ENCODE peak calls at places on chromosomes 11 and 22, in eight cellular contexts. B is progenitor cell of endocrine pancreas, Y is GM23338, H is spleen, C is OCI-LY7, N is fibroblast of the aortic adventitia, P is fibroblast of lung, Z is lower leg skin. J is an unnamed sample.
A peak's percentile ranks its signal among the peaks of the same experiment; 100 is the strongest.

GRCh38 chr22:33302049-33302545 is 243.9 kb upstream of the SYN3 start:
- DNase-seq in B (peak; percentile 73), Y (peak; percentile 93), H (peak; percentile 90), C (peak; percentile 91), N (peak; percentile 68), P (peak; percentile 68), Z (peak; percentile 59), J (peak; percentile 19)

GRCh38 chr11:1727861-1728260 is 22.5 kb downstream of the IFITM10 start:
- DNase-seq in B (no peak), Y (no peak), H (peak; percentile 66), C (no peak), N (no peak), P (no peak), Z (no peak), J (no peak)

GRCh38 chr11:124762077-124762623 is at the start of gene ESAM:
- DNase-seq in B (no peak), Y (peak; percentile 66), H (peak; percentile 92), C (peak; percentile 75), N (no peak), P (no peak), Z (no peak), J (no peak)

GRCh38 chr11:86896486-86896885 is 58.7 kb downstream of the FZD4 start:
- DNase-seq in B (no peak), Y (no peak), H (no peak), C (no peak), N (peak; percentile 72), P (peak; percentile 70), Z (no peak), J (peak; percentile 65)

GRCh38 chr11:107567739-107568335 is 2.3 kb upstream of the ALKBH8 start:
- DNase-seq in B (no peak), Y (no peak), H (no peak), C (peak; percentile 80), N (peak; percentile 23), P (no peak), Z (no peak), J (no peak)

GRCh38 chr11:27216268-27217149 is 146.5 kb downstream of the CCDC34 start:
- DNase-seq in B (no peak), Y (no peak), H (peak; percentile 83), C (no peak), N (peak; percentile 89), P (peak; percentile 77), Z (no peak), J (no peak)

GRCh38 chr22:28772633-28773460 is at the start of gene CCDC117:
- DNase-seq in B (peak; percentile 82), Y (peak; percentile 98), H (peak; percentile 98), C (peak; percentile 95), N (peak; percentile 96), P (peak; percentile 97), Z (peak; percentile 94), J (peak; percentile 90)

GRCh38 chr11:61598886-61599868 is 18.3 kb upstream of the SYT7 start:
- DNase-seq in B (no peak), Y (peak; percentile 71), H (no peak), C (no peak), N (peak; percentile 86), P (peak; percentile 81), Z (no peak), J (no peak)

GRCh38 chr11:131668867-131669780 is 298.7 kb downstream of the NTM start:
- DNase-seq in B (no peak), Y (peak; percentile 92), H (no peak), C (peak; percentile 56), N (peak; percentile 22), P (peak; percentile 31), Z (no peak), J (no peak)

GRCh38 chr11:86740628-86741488 is 59.5 kb upstream of the PRSS23 start:
- DNase-seq in B (no peak), Y (peak; percentile 66), H (no peak), C (no peak), N (peak; percentile 98), P (peak; percentile 98), Z (peak; percentile 77), J (peak; percentile 78)

GRCh38 chr22:29224121-29224858 is 18.6 kb downstream of the EMID1 start:
- DNase-seq in B (no peak), Y (peak; percentile 41), H (peak; percentile 67), C (no peak), N (no peak), P (peak; percentile 30), Z (no peak), J (no peak)

GRCh38 chr22:17592201-17592600 is 28.9 kb downstream of the SLC25A18 start:
- DNase-seq in B (no peak), Y (no peak), H (peak; percentile 19), C (no peak), N (no peak), P (no peak), Z (no peak), J (no peak)

GRCh38 chr11:47592970-47593369 is 1.2 kb downstream of the C1QTNF4 start:
- DNase-seq in B (no peak), Y (no peak), H (peak; percentile 11), C (no peak), N (no peak), P (no peak), Z (no peak), J (no peak)

GRCh38 chr11:85791326-85791990 is 19.5 kb downstream of the SYTL2 start:
- DNase-seq in B (no peak), Y (no peak), H (no peak), C (no peak), N (no peak), P (peak; percentile 21), Z (no peak), J (no peak)

GRCh38 chr22:41344189-41344788 is 37.5 kb upstream of the TEF start:
- DNase-seq in B (no peak), Y (no peak), H (no peak), C (no peak), N (no peak), P (no peak), Z (no peak), J (no peak)

GRCh38 chr11:57658023-57658361 is 430 bp downstream of the CLP1 start:
- DNase-seq in B (no peak), Y (peak; percentile 35), H (no peak), C (peak; percentile 22), N (no peak), P (no peak), Z (no peak), J (no peak)

GRCh38 chr11:57653162-57653561 is 3.5 kb upstream of the YPEL4 start:
- DNase-seq in B (no peak), Y (no peak), H (no peak), C (no peak), N (no peak), P (no peak), Z (no peak), J (no peak)

GRCh38 chr11:57656936-57657289 is 649 bp upstream of the CLP1 start:
- DNase-seq in B (no peak), Y (no peak), H (no peak), C (no peak), N (no peak), P (no peak), Z (no peak), J (no peak)

GRCh38 chr11:57659669-57660068 is 2.1 kb downstream of the CLP1 start:
- DNase-seq in B (no peak), Y (no peak), H (peak; percentile 82), C (no peak), N (no peak), P (no peak), Z (no peak), J (no peak)

GRCh38 chr11:57657290-57658022 is at the start of gene CLP1:
- DNase-seq in B (peak; percentile 96), Y (peak; percentile 100), H (peak; percentile 99), C (peak; percentile 99), N (peak; percentile 98), P (peak; percentile 98), Z (peak; percentile 100), J (peak; percentile 94)
- TF ChIP-seq CTCF in B (no peak), Y (no peak), H (peak; percentile 29), C (no peak), N (no peak), P (no peak), Z (no peak), J (no peak)

GRCh38 chr11:103339485-103339857 is 230.2 kb downstream of the DYNC2H1 start:
- DNase-seq in B (no peak), Y (no peak), H (no peak), C (no peak), N (no peak), P (no peak), Z (no peak), J (no peak)

DNA sequence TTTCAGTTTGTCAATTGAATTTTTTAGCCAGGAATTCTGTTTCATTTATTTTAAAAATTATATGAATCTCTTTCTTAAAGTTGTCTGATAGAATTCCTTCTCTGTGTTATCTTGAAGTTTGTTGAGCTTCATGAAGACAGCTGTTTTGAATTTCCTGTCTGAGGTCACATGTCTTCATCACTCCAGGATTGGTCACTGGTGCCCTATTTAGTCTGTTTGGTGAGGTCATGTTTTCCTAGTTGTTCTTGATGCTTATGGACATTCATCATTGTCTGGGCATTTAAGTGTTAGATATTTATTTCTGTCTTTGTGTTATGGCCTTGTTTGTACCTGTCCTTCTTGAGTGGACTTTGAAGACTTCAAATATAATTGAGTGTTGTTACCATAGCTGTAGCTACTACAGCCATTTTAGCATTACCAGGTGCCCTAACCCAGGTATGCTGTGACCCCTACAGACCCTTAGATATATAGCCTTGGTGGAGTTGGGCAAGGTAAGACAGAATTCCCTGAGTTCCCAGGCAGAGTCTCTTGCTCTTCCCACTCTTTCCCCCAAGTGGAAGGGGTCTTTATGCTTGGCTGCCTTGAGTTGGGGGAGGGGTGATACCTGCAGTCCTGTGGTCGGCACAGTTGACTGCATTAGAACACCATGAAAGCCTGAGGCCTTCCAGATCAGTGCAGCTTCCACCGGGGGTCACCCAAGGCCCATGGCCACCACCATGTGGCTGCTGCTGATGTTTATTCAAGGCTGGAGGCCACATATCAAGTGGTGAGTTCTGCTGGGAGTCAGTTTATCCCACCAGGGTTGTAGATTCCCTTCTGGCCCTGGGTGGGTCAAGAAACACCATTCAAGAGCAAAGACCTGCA is 229.6 kb downstream of the DYNC2H1 start:
- DNase-seq in B (no peak), Y (peak; percentile 62), H (no peak), C (no peak), N (peak; percentile 64), P (no peak), Z (no peak), J (no peak)
- TF ChIP-seq CTCF in B (no peak), Y (peak; percentile 46), H (no peak), C (no peak), N (no peak), P (no peak), Z (no peak), J (peak; percentile 4)

DNA sequence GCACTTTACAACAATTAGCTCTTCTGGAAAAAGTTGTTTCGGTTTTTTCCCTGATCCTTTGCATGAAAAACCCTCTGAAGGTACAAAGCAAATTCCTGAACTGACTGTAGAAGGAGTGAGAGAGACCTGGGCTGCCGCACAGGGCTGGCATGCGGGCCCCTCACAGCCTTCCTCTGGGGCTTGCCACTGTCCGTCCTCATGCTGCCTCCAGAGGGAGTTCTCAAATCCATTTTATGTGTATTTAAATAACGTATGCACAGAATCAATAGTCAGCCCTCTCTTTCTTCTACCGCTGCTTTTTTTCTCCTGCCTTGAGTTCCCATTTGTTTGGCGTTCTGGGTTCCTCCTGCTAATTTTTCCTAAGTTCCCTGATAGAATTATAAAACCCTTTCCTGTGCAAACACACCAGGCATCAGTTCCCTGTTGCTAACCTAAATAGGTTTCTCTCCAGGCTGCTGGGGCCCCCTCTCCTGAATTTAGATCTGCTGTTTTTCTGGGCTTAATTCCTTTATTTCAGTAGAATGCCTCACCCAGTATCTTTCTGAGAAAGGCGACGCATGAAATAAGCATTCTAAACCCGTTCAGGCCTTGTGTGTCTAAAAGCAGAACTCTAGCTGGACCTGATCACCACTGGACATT is 52.4 kb downstream of the PHF21B start:
- DNase-seq in B (no peak), Y (peak; percentile 72), H (no peak), C (no peak), N (peak; percentile 1), P (no peak), Z (no peak), J (no peak)
- TF ChIP-seq CTCF in B (peak; percentile 60), Y (peak; percentile 50), H (no peak), C (peak; percentile 40), N (peak; percentile 23), P (no peak), Z (no peak), J (no peak)

GRCh38 chr11:63998558-63999348 is 12.5 kb downstream of the OTUB1 start:
- DNase-seq in B (no peak), Y (peak; percentile 82), H (peak; percentile 85), C (no peak), N (no peak), P (no peak), Z (no peak), J (no peak)
- TF ChIP-seq CTCF in B (no peak), Y (no peak), H (no peak), C (no peak), N (no peak), P (no peak), Z (no peak), J (no peak)

J was measured in AG09319.